ENCODE peak calls at places on chromosomes 2 and 18, in five cellular contexts. J, R, P, I and B are unnamed samples.

GRCh38 chr2:234981197-234982095 is 29.6 kb downstream of the SH3BP4 start:
- DNase-seq in P (peak), I (peak), J (peak), R (peak), B (no peak)

GRCh38 chr2:86079981-86080911 is 25.4 kb downstream of the POLR1A start:
- DNase-seq in R (peak), P (peak), I (peak), J (peak), B (peak)

GRCh38 chr2:177172034-177172880 is 40.3 kb upstream of the HNRNPA3 start:
- DNase-seq in P (peak), I (peak), J (no peak), R (peak), B (no peak)

GRCh38 chr2:84832772-84833461 is 48.0 kb downstream of the TRABD2A start:
- DNase-seq in P (no peak), R (no peak), J (peak), I (no peak), B (no peak)

GRCh38 chr2:185215497-185215896 is 523.1 kb upstream of the FSIP2 start:
- DNase-seq in R (no peak), P (no peak), J (no peak), I (no peak), B (no peak)

GRCh38 chr2:150472122-150472899 is 15.2 kb downstream of the RND3 start:
- DNase-seq in P (peak), I (peak), R (peak), J (peak), B (no peak)

GRCh38 chr18:39487932-39488331 is 1922.3 kb upstream of the CELF4 start:
- DNase-seq in J (no peak), I (no peak), P (no peak), R (no peak), B (no peak)

GRCh38 chr2:231781798-231782726 is 980 bp upstream of the PDE6D start:
- DNase-seq in I (peak), J (no peak), R (peak), P (peak), B (no peak)

GRCh38 chr18:54162431-54162830 is 62.0 kb downstream of the MBD2 start:
- DNase-seq in R (peak), J (no peak), I (no peak), P (peak), B (no peak)

GRCh38 chr2:52210611-52211010 is 1178.7 kb upstream of the NRXN1 start:
- DNase-seq in P (no peak), R (no peak), I (no peak), J (no peak), B (no peak)

GRCh38 chr18:23169683-23170082 is 34.4 kb downstream of the CABLES1 start:
- DNase-seq in I (no peak), J (no peak), P (no peak), R (no peak), B (no peak)

GRCh38 chr2:166802475-166802874 is 85.8 kb upstream of the XIRP2 start:
- DNase-seq in J (no peak), R (no peak), I (no peak), P (no peak), B (no peak)

GRCh38 chr2:25159947-25160346 is 8.4 kb downstream of the POMC start:
- DNase-seq in J (no peak), I (no peak), R (peak), P (no peak), B (peak)

GRCh38 chr2:139031722-139032121 is 251.5 kb upstream of the NXPH2 start:
- DNase-seq in R (peak), I (no peak), J (no peak), P (peak), B (peak)

GRCh38 chr18:48580782-48581181 is 42.0 kb downstream of the CTIF start:
- DNase-seq in P (no peak), J (no peak), I (no peak), R (no peak), B (no peak)

GRCh38 chr18:63074987-63075404 is 244.6 kb downstream of the BCL2 start:
- DNase-seq in J (peak), I (peak), R (peak), P (peak), B (peak)

GRCh38 chr2:220932041-220932440 is 640.1 kb downstream of the EPHA4 start:
- DNase-seq in R (no peak), P (no peak), I (no peak), J (no peak), B (no peak)

GRCh38 chr2:135969655-135970387 is 15.6 kb downstream of the DARS1 start:
- DNase-seq in I (no peak), R (no peak), J (no peak), P (no peak), B (no peak)

GRCh38 chr2:124961132-124961531 is 936.0 kb downstream of the CNTNAP5 start:
- DNase-seq in R (no peak), I (no peak), J (no peak), P (no peak), B (no peak)

GRCh38 chr2:110745048-110745447 is 12.7 kb downstream of the ACOXL start:
- DNase-seq in R (no peak), P (no peak), J (no peak), I (no peak), B (no peak)

GRCh38 chr2:172300851-172301250 is 126.5 kb upstream of the ITGA6 start:
- DNase-seq in R (no peak), I (no peak), P (no peak), J (no peak), B (no peak)

GRCh38 chr2:216574046-216574445 is 59.2 kb upstream of the IGFBP2 start:
- DNase-seq in R (no peak), I (no peak), J (no peak), P (peak), B (no peak)

GRCh38 chr18:56747032-56747658 is 96.0 kb downstream of the WDR7 start:
- DNase-seq in R (no peak), I (no peak), P (no peak), J (no peak), B (no peak)

GRCh38 chr2:177983183-177983788 is 89.3 kb downstream of the PDE11A start:
- DNase-seq in R (peak), I (peak), P (peak), J (peak), B (peak)

GRCh38 chr18:48703418-48703817 is 164.6 kb downstream of the CTIF start:
- DNase-seq in J (no peak), I (no peak), P (no peak), R (no peak), B (no peak)

GRCh38 chr2:27320958-27321543 is 1.8 kb downstream of the MPV17 start:
- DNase-seq in J (peak), R (peak), I (peak), P (peak), B (peak)

GRCh38 chr2:176638167-176639015 is 369.1 kb downstream of the MTX2 start:
- DNase-seq in J (peak), I (peak), P (peak), R (peak), B (peak)

GRCh38 chr2:69683170-69683971 is 39.8 kb upstream of the AAK1 start:
- DNase-seq in R (peak), I (peak), J (no peak), P (peak), B (no peak)

GRCh38 chr2:65096948-65097347 is 33.0 kb downstream of the RAB1A start:
- DNase-seq in P (peak), J (no peak), I (peak), R (peak), B (no peak)

GRCh38 chr2:192254444-192254843 is 59.7 kb upstream of the TMEFF2 start:
- DNase-seq in R (no peak), I (no peak), J (no peak), P (no peak), B (no peak)

GRCh38 chr2:227479865-227480475 is 8.0 kb downstream of the AGFG1 start:
- DNase-seq in J (no peak), I (peak), P (peak), R (peak), B (no peak)

GRCh38 chr2:118865106-118865505 is 17.7 kb upstream of the EN1 start:
- DNase-seq in I (peak), P (peak), J (peak), R (peak), B (peak)

GRCh38 chr18:59446012-59446411 is 86.9 kb upstream of the LMAN1 start:
- DNase-seq in J (no peak), P (peak), I (no peak), R (peak), B (no peak)

DNA sequence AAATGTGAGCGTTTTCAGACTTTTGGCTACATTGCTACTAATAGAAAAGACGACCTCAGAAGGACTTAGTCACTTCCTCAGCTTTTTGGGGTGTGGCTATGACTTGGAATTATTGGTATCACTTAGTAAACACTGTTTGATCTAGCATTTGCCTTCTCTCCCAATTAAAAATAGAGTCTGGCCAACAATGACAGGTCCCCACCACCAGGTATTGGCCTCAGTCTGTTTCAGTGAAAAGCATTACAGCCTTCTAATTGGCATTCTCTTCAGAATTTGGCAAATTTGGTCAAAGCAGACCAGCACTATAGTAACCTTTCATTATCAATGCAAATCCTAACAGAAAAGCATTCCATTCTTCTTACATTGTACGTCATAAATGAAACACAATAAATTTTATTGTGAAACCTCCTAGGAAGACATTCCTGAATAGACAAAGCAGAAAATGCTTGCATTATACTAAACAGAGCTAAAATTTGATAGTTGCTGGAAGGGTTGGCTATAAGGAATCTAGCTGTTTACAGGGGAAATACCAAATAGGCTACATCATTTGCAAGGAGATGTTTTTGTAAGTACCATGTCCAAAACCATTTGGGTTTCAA is 613.9 kb downstream of the IRS1 start:
- DNase-seq in P (peak), I (no peak), R (peak), J (no peak), B (no peak)
- TF ChIP-seq CTCF in P (no peak), I (no peak), R (no peak), J (no peak), B (no peak)

GRCh38 chr2:68465081-68465916 is 1.8 kb downstream of the FBXO48 start:
- DNase-seq in J (no peak), R (no peak), P (peak), I (no peak), B (no peak)

GRCh38 chr2:68466361-68466777 is 725 bp downstream of the FBXO48 start:
- DNase-seq in I (peak), R (peak), J (no peak), P (peak), B (no peak)

GRCh38 chr2:68466778-68467076 is 367 bp downstream of the FBXO48 start:
- DNase-seq in I (no peak), P (no peak), R (no peak), J (no peak), B (no peak)

GRCh38 chr2:68464651-68465050 is 2.4 kb downstream of the FBXO48 start:
- DNase-seq in J (no peak), P (no peak), I (no peak), R (no peak), B (no peak)

GRCh38 chr2:68463287-68463877 is 3.7 kb downstream of the FBXO48 start:
- DNase-seq in I (peak), R (peak), J (no peak), P (peak), B (no peak)
- TF ChIP-seq CTCF in I (peak), R (peak), J (peak), P (peak), B (peak)

GRCh38 chr2:74482801-74483674 is at the start of the genes CCDC142 and TTC31:
- DNase-seq in R (peak), I (peak), P (peak), J (peak), B (peak)
- TF ChIP-seq CTCF in R (peak), I (peak), P (peak), J (peak), B (peak)

DNA sequence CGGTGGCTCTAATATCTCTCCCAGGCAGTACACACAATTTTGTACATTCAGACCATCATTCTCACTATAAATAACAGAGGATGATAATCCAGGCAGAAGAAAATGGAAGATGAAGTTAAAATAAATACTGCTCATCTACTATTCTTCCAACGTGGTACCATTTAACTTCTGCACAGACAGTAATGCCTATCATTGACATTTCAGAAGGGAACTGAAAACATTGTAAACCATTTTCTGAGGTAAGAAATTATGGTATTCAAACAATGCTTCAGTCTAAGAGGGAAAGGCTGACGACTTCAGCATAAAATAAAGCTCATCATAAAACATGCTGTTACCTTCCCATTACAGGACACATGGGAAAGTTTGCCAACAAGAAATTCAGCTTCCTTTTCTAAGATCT is 814.4 kb downstream of the NR4A2 start:
- DNase-seq in J (no peak), I (no peak), P (no peak), R (no peak), B (no peak)
- TF ChIP-seq CTCF in J (no peak), I (no peak), P (no peak), R (no peak), B (no peak)

DNA sequence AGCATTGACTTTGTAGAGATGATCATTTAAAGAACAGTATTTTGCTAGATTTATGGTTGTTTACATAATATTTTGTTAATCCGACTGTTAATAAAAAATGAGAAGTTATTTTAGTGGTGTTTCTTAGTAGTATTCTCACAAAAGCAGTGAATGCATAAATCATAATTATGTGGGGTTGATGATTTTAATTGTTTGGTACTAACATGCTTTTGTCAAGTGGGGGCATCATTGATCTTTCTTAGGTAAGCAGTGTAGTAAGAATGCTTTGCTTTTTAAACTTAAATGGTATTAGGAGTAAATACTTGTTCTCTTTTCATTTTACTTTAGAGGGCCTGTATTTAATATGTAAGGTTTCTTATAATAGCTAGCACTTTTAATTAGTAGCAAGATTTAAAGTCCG is 109.2 kb upstream of the OTX1 start:
- DNase-seq in R (peak), J (no peak), P (no peak), I (no peak), B (no peak)
- TF ChIP-seq CTCF in R (no peak), J (no peak), P (no peak), I (no peak), B (no peak)

GRCh38 chr2:28956890-28957289 is 24.2 kb upstream of the TOGARAM2 start:
- DNase-seq in P (peak), I (no peak), J (no peak), R (peak), B (peak)
- TF ChIP-seq CTCF in P (peak), I (peak), J (peak), R (peak), B (peak)

DNA sequence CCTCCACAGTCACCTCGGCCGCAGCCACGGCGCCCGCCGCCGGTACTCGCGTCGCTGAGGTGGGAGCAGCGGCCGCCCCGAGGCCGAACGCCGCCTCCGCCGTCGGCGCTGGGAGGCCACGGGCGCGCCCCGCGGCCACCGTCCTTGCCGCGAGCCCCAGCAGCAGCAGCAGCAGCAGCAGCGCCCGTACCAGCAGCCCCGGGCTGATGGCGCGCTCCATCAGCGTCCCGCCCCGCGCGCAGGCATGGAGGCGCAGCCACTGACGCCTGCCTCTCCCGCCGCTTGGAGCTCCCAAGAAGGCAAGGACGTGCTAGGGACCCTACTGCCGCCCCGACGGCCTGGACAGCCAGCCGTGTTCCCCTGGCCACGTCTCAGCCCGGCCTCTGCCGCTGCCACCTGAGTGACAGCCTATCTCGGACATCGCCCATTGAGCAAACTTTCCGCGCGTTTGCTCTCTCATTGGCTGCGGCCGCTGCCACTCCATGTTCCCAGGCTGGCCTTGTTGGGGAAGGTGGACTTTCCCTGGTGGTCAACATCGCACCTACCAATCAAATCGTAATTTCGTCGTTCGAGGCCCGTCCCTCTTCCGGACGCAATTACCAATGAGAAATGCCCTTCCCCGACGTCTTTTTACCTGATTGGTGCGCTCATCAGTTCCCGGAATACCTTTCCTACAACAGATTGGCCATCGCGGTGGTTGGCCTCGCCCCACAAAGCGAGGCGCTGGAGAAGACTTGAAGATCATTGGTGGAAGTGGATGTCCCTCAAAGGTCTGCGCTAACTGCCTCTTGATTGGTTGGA is at the start of gene EIF2AK3:
- DNase-seq in J (peak), R (peak), P (peak), I (peak), B (peak)
- TF ChIP-seq CTCF in J (peak), R (no peak), P (no peak), I (no peak), B (peak)

GRCh38 chr18:21682276-21683051 is 22.1 kb downstream of the ABHD3 start:
- DNase-seq in J (no peak), R (peak), P (peak), I (peak), B (no peak)
- TF ChIP-seq CTCF in J (no peak), R (no peak), P (no peak), I (no peak), B (no peak)